ENCODE peak calls at places on chromosomes 7 and 10, in five cellular contexts. One of them, this sample, is unnamed.

GRCh38 chr7:157907998-157908782 is 571.4 kb downstream of the DNAJB6 start:
- DNase-seq in CD8-positive, alpha-beta memory T cell: no peak
- DNase-seq in pulmonary artery endothelial cell: no peak
- DNase-seq in anterior cingulate cortex: no peak
- DNase-seq in transverse colon: no peak
- DNase-seq in this sample: no peak

GRCh38 chr7:99837649-99838361 is 10.0 kb downstream of the CYP3A43 start:
- DNase-seq in CD8-positive, alpha-beta memory T cell: peak; percentile 4
- DNase-seq in pulmonary artery endothelial cell: no peak
- DNase-seq in anterior cingulate cortex: no peak
- DNase-seq in transverse colon: no peak
- DNase-seq in this sample: no peak

GRCh38 chr7:2759736-2760097 is 71.7 kb downstream of the AMZ1 start:
- DNase-seq in CD8-positive, alpha-beta memory T cell: no peak
- DNase-seq in pulmonary artery endothelial cell: no peak
- DNase-seq in anterior cingulate cortex: no peak
- DNase-seq in transverse colon: no peak
- DNase-seq in this sample: no peak

GRCh38 chr10:7211857-7212577 is 198.8 kb downstream of the SFMBT2 start:
- DNase-seq in CD8-positive, alpha-beta memory T cell: no peak
- DNase-seq in pulmonary artery endothelial cell: no peak
- DNase-seq in anterior cingulate cortex: no peak
- DNase-seq in transverse colon: no peak
- DNase-seq in this sample: no peak

GRCh38 chr10:103576862-103577261 is 83.4 kb downstream of the NEURL1 start:
- DNase-seq in CD8-positive, alpha-beta memory T cell: no peak
- DNase-seq in pulmonary artery endothelial cell: no peak
- DNase-seq in anterior cingulate cortex: no peak
- DNase-seq in transverse colon: no peak
- DNase-seq in this sample: no peak

GRCh38 chr7:78435355-78435754 is 636.8 kb downstream of the PHTF2 start:
- DNase-seq in CD8-positive, alpha-beta memory T cell: no peak
- DNase-seq in pulmonary artery endothelial cell: no peak
- DNase-seq in anterior cingulate cortex: no peak
- DNase-seq in transverse colon: no peak
- DNase-seq in this sample: no peak

GRCh38 chr10:44261710-44262455 is 123.0 kb downstream of the CXCL12 start:
- DNase-seq in CD8-positive, alpha-beta memory T cell: no peak
- DNase-seq in pulmonary artery endothelial cell: no peak
- DNase-seq in anterior cingulate cortex: no peak
- DNase-seq in transverse colon: no peak
- DNase-seq in this sample: peak; percentile 56

GRCh38 chr7:131328387-131329175 is 905 bp downstream of the MKLN1 start:
- DNase-seq in CD8-positive, alpha-beta memory T cell: no peak
- DNase-seq in pulmonary artery endothelial cell: no peak
- DNase-seq in anterior cingulate cortex: no peak
- DNase-seq in transverse colon: no peak
- DNase-seq in this sample: peak; percentile 41

GRCh38 chr10:87702973-87703294 is 43.3 kb downstream of the PAPSS2 start:
- DNase-seq in CD8-positive, alpha-beta memory T cell: no peak
- DNase-seq in pulmonary artery endothelial cell: no peak
- DNase-seq in anterior cingulate cortex: no peak
- DNase-seq in transverse colon: peak; percentile 20
- DNase-seq in this sample: no peak